ENCODE peak calls at places on chromosomes 3 and 15, in four cellular contexts. M is NT2/D1, E is mesenchymal stem cell, X is thoracic aorta. N is an unnamed sample. For H3K4me1, the result is how much of the 10 kb centered on the place peaks cover.

GRCh38 chr3:114550155-114550554 is 256.3 kb downstream of the TIGIT start:
- DNase-seq in E (no peak), M (no peak), X (no peak), N (no peak)

GRCh38 chr15:91465696-91466095 is 365.6 kb downstream of the SV2B start:
- DNase-seq in M (no peak), E (no peak), X (no peak), N (no peak)

GRCh38 chr3:132703733-132704132 is 18.5 kb downstream of the NPHP3 start:
- DNase-seq in M (no peak), E (no peak), X (no peak), N (no peak)

GRCh38 chr3:31226331-31226730 is 306.4 kb upstream of the STT3B start:
- DNase-seq in X (no peak), M (no peak), E (no peak), N (no peak)

GRCh38 chr3:56468184-56469106 is at the start of gene ERC2:
- DNase-seq in M (peak), E (peak), X (no peak), N (no peak)

GRCh38 chr3:192890348-192891335 is 27.0 kb downstream of the MB21D2 start:
- DNase-seq in X (no peak), M (no peak), E (no peak), N (no peak)

GRCh38 chr15:43204016-43204901 is 16.6 kb downstream of the EPB42 start:
- DNase-seq in X (no peak), E (peak), M (no peak), N (peak)

GRCh38 chr15:28113426-28114113 is 14.5 kb upstream of the OCA2 start:
- DNase-seq in M (no peak), X (no peak), E (no peak), N (no peak)

GRCh38 chr15:98955331-98955730 is 52.3 kb downstream of the PGPEP1L start:
- DNase-seq in E (no peak), M (no peak), X (no peak), N (no peak)

GRCh38 chr15:95567686-95568085 is 762.8 kb upstream of the NR2F2 start:
- DNase-seq in E (no peak), M (no peak), X (no peak), N (no peak)

GRCh38 chr3:123447749-123448502 is 964 bp downstream of the ADCY5 start:
- DNase-seq in E (no peak), M (no peak), X (no peak), N (no peak)

GRCh38 chr3:65146149-65146548 is 458.3 kb upstream of the ADAMTS9 start:
- DNase-seq in M (peak), E (peak), X (no peak), N (no peak)

GRCh38 chr3:76147846-76148245 is 362.5 kb upstream of the ZNF717 start:
- DNase-seq in X (no peak), M (no peak), E (no peak), N (no peak)

GRCh38 chr3:1535361-1535760 is 442.5 kb downstream of the CNTN6 start:
- DNase-seq in M (no peak), E (no peak), X (no peak), N (no peak)

GRCh38 chr3:41213563-41213962 is 14.3 kb downstream of the CTNNB1 start:
- DNase-seq in M (no peak), X (no peak), E (no peak), N (no peak)

GRCh38 chr3:185325946-185326791 is 36.8 kb upstream of the MAP3K13 start:
- DNase-seq in M (no peak), E (no peak), X (no peak), N (no peak)

GRCh38 chr3:43073116-43073835 is 32.6 kb downstream of the POMGNT2 start:
- DNase-seq in X (no peak), E (no peak), M (no peak), N (peak)

GRCh38 chr3:14148041-14148985 is 23.5 kb downstream of the TMEM43 start:
- DNase-seq in E (peak), X (no peak), M (peak), N (no peak)

GRCh38 chr3:14152233-14152962 is 26.0 kb downstream of the XPC start:
- DNase-seq in E (no peak), X (no peak), M (no peak), N (peak)

GRCh38 chr3:14150491-14151230 is 25.8 kb downstream of the TMEM43 start:
- DNase-seq in M (no peak), X (no peak), E (no peak), N (no peak)

GRCh38 chr3:14151471-14152083 is 26.7 kb downstream of the TMEM43 start:
- DNase-seq in X (no peak), E (no peak), M (no peak), N (no peak)

GRCh38 chr3:14150078-14150477 is 25.2 kb downstream of the TMEM43 start:
- DNase-seq in E (no peak), X (no peak), M (no peak), N (no peak)
- H3K4me1 ChIP-seq in E (under half), X (under half), M (under half), N (under half)

DNA sequence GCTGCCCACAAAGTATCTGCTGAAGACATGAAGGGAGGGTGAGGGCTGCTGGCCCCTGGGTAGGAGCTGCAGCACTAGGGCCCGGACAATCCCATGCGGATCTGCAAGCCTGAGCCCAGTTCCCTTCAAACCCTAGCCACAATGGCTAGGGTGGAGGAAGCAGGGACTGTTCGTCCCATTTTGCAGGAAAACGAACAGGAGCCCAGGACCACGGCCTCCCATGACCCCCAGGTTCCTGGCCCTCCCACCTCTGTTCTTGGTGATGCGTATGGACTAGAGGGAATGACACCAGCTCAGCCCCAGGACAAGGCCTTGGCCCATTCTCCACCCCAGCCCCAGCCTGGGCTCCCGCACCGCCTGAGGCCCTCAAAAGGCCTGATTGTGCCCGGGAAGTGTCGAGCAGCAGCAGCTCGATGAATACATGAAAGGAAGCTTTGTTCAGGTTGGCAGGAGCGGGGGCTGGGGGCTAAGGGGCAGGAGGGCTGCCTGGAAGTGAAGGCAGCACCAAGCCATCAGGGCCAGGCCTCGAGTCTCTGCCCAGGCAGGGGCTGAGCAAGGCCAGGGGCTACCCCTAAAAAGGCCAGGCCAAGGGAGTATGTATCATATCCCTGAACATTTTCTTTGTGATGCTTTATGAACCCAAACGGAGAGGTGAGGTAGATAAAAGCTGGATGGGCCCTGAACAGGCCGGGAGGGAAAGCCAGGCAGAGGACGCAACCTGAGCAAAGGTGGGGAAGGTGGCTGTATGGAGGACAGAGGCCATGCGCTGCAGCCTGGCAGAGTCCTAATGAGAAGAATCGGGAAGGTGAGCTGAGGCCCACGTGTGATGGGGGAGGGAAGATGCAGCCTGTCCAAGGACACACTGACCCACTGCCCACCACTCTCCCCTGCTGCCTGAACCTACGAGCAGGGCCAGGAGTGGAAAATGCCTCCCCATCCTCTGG is 12.2 kb downstream of the SEMA7A start:
- DNase-seq in E (no peak), M (no peak), X (no peak), N (no peak)
- H3K4me1 ChIP-seq in E (half or more), M (half or more), X (under half), N (half or more)

GRCh38 chr3:190094201-190094718 is 26.4 kb downstream of the P3H2 start:
- DNase-seq in X (peak), E (peak), M (no peak), N (no peak)
- H3K4me1 ChIP-seq in X (under half), E (under half), M (under half), N (under half)

GRCh38 chr3:137768361-137769320 is 4.5 kb downstream of the SOX14 start:
- DNase-seq in M (no peak), X (no peak), E (no peak), N (no peak)

GRCh38 chr3:137766069-137766960 is 2.2 kb downstream of the SOX14 start:
- DNase-seq in M (no peak), E (no peak), X (no peak), N (no peak)

GRCh38 chr3:137769321-137770065 is 5.4 kb downstream of the SOX14 start:
- DNase-seq in X (no peak), E (no peak), M (no peak), N (no peak)

GRCh38 chr3:137767146-137768020 is 3.3 kb downstream of the SOX14 start:
- DNase-seq in M (peak), X (no peak), E (no peak), N (no peak)

DNA sequence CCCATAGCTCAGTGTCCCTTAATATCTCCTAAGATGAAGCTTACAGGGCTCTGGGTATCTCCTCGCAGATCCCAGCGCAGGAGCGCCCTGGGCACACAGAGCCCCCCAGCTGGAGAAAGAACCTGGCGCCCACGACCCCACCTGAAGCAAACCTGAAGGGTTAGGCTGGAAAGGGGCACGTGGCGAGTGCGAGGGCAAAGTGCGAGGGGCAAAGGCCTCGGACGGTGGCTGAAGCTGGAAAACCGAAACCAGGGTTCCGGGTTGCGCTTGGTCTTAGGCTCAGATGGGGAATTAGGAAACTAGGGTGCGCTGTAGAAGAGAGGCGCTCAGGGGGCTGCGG is 3.9 kb downstream of the SOX14 start:
- DNase-seq in X (no peak), E (no peak), M (no peak), N (no peak)
- H3K4me1 ChIP-seq in X (under half), E (under half), M (under half), N (under half)

GRCh38 chr15:93028632-93029612 is 60.1 kb downstream of the RGMA start:
- DNase-seq in X (peak), M (no peak), E (peak), N (no peak)

GRCh38 chr15:93028111-93028631 is 60.8 kb downstream of the RGMA start:
- DNase-seq in X (no peak), E (no peak), M (no peak), N (no peak)

GRCh38 chr15:93026359-93026758 is 62.7 kb downstream of the RGMA start:
- DNase-seq in X (no peak), M (no peak), E (no peak), N (no peak)

GRCh38 chr15:93025625-93025982 is 63.4 kb downstream of the RGMA start:
- DNase-seq in X (no peak), M (no peak), E (no peak), N (no peak)

GRCh38 chr15:93027413-93027812 is 61.6 kb downstream of the RGMA start:
- DNase-seq in X (no peak), E (no peak), M (no peak), N (no peak)
- H3K4me1 ChIP-seq in X (under half), E (under half), M (under half), N (under half)